ENCODE peak calls at places on chromosome 9, in five cellular contexts. One of them, this sample, is unnamed.

GRCh38 chr9:82777366-82777765 is 285.6 kb downstream of the RASEF start:
- DNase-seq in stomach: no peak
- DNase-seq in upper lobe of left lung: no peak
- DNase-seq in H1: no peak
- DNase-seq in sigmoid colon: no peak
- DNase-seq in this sample: no peak

GRCh38 chr9:105911104-105911911 is 217.0 kb downstream of the TMEM38B start:
- DNase-seq in upper lobe of left lung: no peak
- DNase-seq in sigmoid colon: no peak
- DNase-seq in H1: no peak
- DNase-seq in stomach: no peak
- DNase-seq in this sample: no peak

GRCh38 chr9:17013010-17013409 is 121.8 kb upstream of the CNTLN start:
- DNase-seq in H1: no peak
- DNase-seq in upper lobe of left lung: no peak
- DNase-seq in sigmoid colon: no peak
- DNase-seq in stomach: no peak
- DNase-seq in this sample: no peak

GRCh38 chr9:120393386-120394057 is 186.4 kb downstream of the CDK5RAP2 start:
- DNase-seq in upper lobe of left lung: no peak
- DNase-seq in sigmoid colon: peak
- DNase-seq in stomach: no peak
- DNase-seq in H1: no peak
- DNase-seq in this sample: no peak

GRCh38 chr9:130866474-130866965 is 30.1 kb downstream of the QRFP start:
- DNase-seq in stomach: peak
- DNase-seq in sigmoid colon: peak
- DNase-seq in H1: peak
- DNase-seq in upper lobe of left lung: no peak
- DNase-seq in this sample: no peak

GRCh38 chr9:36976371-36977030 is 57.6 kb downstream of the PAX5 start:
- DNase-seq in upper lobe of left lung: no peak
- DNase-seq in stomach: no peak
- DNase-seq in sigmoid colon: no peak
- DNase-seq in H1: peak
- DNase-seq in this sample: no peak

GRCh38 chr9:72588336-72588735 is 66.9 kb downstream of the TMC1 start:
- DNase-seq in stomach: no peak
- DNase-seq in sigmoid colon: peak
- DNase-seq in H1: no peak
- DNase-seq in upper lobe of left lung: no peak
- DNase-seq in this sample: no peak

GRCh38 chr9:18477121-18477705 is 3.3 kb downstream of the ADAMTSL1 start:
- DNase-seq in sigmoid colon: no peak
- DNase-seq in upper lobe of left lung: no peak
- DNase-seq in H1: no peak
- DNase-seq in stomach: no peak
- DNase-seq in this sample: no peak

DNA sequence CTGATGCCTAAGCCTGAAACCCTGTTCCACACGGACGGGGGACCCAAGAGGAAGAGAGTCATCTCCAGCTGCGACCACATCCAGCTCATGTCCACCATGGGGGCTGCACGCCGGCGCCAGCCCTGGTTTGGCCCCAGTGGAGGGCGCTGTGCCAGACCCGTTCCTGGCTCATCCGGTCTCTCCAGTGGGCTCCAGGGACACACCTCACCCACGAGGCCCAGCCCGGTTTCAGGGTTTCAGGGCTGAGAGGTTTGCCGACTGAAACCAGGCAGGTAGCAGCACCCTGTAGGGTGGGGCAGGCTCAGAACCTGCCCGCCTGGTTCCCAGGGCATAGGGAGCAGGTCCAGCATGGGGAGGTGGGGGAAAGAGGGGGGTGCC is 71.4 kb upstream of the STXBP1 start:
- DNase-seq in stomach: peak
- DNase-seq in H1: peak
- DNase-seq in upper lobe of left lung: peak
- DNase-seq in sigmoid colon: no peak
- DNase-seq in this sample: no peak
- TF ChIP-seq POLR2AphosphoS5 in stomach: no peak
- TF ChIP-seq POLR2AphosphoS5 in H1: no peak
- TF ChIP-seq POLR2AphosphoS5 in upper lobe of left lung: peak
- TF ChIP-seq POLR2AphosphoS5 in sigmoid colon: no peak
- TF ChIP-seq POLR2AphosphoS5 in this sample: no peak

GRCh38 chr9:133127340-133127981 is 6.4 kb upstream of the RALGDS start:
- DNase-seq in H1: no peak
- DNase-seq in sigmoid colon: peak
- DNase-seq in upper lobe of left lung: peak
- DNase-seq in stomach: peak
- DNase-seq in this sample: no peak
- TF ChIP-seq EP300 in H1: no peak
- TF ChIP-seq EP300 in sigmoid colon: no peak
- TF ChIP-seq EP300 in upper lobe of left lung: peak
- TF ChIP-seq EP300 in stomach: peak
- TF ChIP-seq EP300 in this sample: no peak

DNA sequence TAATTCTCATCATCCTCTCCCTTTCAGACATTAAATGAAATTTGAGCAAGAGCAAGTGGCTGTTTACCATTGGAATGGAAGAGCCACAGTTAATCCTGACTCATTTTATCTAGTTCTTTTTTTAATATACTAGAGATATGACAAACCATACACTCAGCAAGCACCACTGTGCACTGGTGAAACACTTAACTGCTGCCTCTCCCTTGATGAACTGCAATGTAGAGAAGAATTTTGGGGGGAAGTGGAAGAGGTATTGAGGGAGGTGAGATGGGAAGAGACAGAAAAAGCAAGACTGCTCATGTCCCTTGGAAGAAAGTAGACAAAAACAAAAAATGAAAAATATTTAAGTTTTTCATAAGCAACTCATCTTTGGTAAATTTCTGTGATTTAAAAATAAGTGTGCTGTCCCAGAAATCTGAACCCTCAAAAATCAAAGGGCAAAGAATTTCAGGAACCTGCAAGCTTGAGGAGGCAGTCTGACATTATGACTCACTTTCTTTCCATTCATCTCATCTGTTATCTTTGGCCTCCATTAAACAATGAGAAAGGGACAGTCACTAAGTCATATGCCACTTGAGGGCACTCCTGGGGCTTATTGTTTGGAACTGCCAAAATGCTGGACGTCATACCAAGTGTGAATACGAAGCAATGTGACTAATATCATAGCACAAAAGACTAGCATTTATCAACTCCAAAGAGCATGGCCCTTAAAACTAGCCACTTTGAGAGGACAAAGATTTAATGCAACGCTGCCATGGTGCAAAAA is 566.8 kb upstream of the DMAC1 start:
- DNase-seq in upper lobe of left lung: no peak
- DNase-seq in stomach: no peak
- DNase-seq in H1: no peak
- DNase-seq in sigmoid colon: no peak
- DNase-seq in this sample: no peak
- TF ChIP-seq POLR2AphosphoS5 in upper lobe of left lung: no peak
- TF ChIP-seq POLR2AphosphoS5 in stomach: no peak
- TF ChIP-seq POLR2AphosphoS5 in H1: no peak
- TF ChIP-seq POLR2AphosphoS5 in sigmoid colon: no peak
- TF ChIP-seq POLR2AphosphoS5 in this sample: no peak

GRCh38 chr9:95116820-95117204 is 200.7 kb downstream of the FANCC start:
- DNase-seq in H1: no peak
- DNase-seq in upper lobe of left lung: no peak
- DNase-seq in sigmoid colon: peak
- DNase-seq in stomach: peak
- DNase-seq in this sample: no peak
- TF ChIP-seq EP300 in H1: no peak
- TF ChIP-seq EP300 in upper lobe of left lung: no peak
- TF ChIP-seq EP300 in sigmoid colon: no peak
- TF ChIP-seq EP300 in stomach: no peak
- TF ChIP-seq EP300 in this sample: no peak

DNA sequence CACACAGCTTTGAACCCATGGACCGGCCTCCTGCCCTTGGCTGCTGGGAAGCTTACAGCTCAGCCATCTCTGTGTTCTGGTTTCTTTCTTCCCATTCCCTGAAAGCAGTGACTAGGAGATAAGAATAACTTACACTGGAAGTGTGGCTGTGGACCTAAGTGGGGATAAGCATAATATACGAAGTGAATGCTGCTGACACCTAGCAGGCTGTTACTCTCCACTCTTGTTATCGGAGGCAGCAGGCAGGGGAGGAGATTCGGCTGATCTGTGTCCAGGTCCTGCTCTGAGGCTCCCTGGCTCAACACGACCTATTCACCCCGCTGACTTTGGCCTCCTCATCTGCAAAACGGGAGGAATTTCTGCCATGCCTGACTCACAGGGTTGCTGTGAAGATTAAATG is 282.4 kb upstream of the TUT7 start:
- DNase-seq in stomach: no peak
- DNase-seq in upper lobe of left lung: no peak
- DNase-seq in sigmoid colon: no peak
- DNase-seq in H1: no peak
- DNase-seq in this sample: no peak
- TF ChIP-seq POLR2AphosphoS5 in stomach: no peak
- TF ChIP-seq POLR2AphosphoS5 in upper lobe of left lung: no peak
- TF ChIP-seq POLR2AphosphoS5 in sigmoid colon: no peak
- TF ChIP-seq POLR2AphosphoS5 in H1: no peak
- TF ChIP-seq POLR2AphosphoS5 in this sample: no peak

DNA sequence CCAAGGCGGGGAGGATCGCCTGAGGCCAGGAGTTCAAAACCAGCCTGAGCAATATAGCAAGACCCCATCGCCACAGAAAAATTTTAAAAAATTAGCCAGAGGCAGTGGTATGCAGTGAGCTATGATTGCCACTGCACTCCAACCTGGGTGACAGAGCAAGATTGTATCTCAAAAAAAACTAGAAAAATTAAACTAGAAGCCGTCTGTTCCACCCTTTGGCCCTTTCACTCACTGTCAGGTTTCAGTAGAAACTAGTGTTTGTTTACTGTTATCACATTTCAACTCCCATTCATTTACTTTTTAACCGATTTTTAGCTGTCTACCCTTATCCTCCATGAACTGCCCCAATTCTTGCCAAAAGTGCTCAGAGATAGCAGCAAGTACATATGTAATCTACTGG is 8.3 kb downstream of the UGCG start:
- DNase-seq in upper lobe of left lung: no peak
- DNase-seq in H1: no peak
- DNase-seq in sigmoid colon: no peak
- DNase-seq in stomach: no peak
- DNase-seq in this sample: no peak
- TF ChIP-seq EP300 in upper lobe of left lung: no peak
- TF ChIP-seq EP300 in H1: no peak
- TF ChIP-seq EP300 in sigmoid colon: no peak
- TF ChIP-seq EP300 in stomach: no peak
- TF ChIP-seq EP300 in this sample: no peak

GRCh38 chr9:4144869-4145268 is 155.0 kb downstream of the GLIS3 start:
- DNase-seq in sigmoid colon: no peak
- DNase-seq in H1: no peak
- DNase-seq in upper lobe of left lung: no peak
- DNase-seq in stomach: no peak
- DNase-seq in this sample: no peak
- TF ChIP-seq POLR2AphosphoS5 in sigmoid colon: no peak
- TF ChIP-seq POLR2AphosphoS5 in H1: no peak
- TF ChIP-seq POLR2AphosphoS5 in upper lobe of left lung: no peak
- TF ChIP-seq POLR2AphosphoS5 in stomach: no peak
- TF ChIP-seq POLR2AphosphoS5 in this sample: no peak

GRCh38 chr9:137409515-137409914 is 13.4 kb downstream of the EXD3 start:
- DNase-seq in upper lobe of left lung: peak
- DNase-seq in sigmoid colon: no peak
- DNase-seq in H1: no peak
- DNase-seq in stomach: no peak
- DNase-seq in this sample: no peak
- TF ChIP-seq EP300 in upper lobe of left lung: no peak
- TF ChIP-seq EP300 in sigmoid colon: no peak
- TF ChIP-seq EP300 in H1: no peak
- TF ChIP-seq EP300 in stomach: no peak
- TF ChIP-seq EP300 in this sample: no peak

This sample was measured in suprapubic skin.